ENCODE peak calls at places on chromosomes 16 and 17, in nine cellular contexts. One of them, this sample, is unnamed.

GRCh38 chr16:76964464-76965154 is 226.4 kb upstream of the MON1B start:
- DNase-seq in mesendoderm: no peak
- DNase-seq in K562: no peak
- DNase-seq in HCT116: no peak
- DNase-seq in endothelial cell of umbilical vein: no peak
- DNase-seq in PC-3: peak
- DNase-seq in astrocyte: no peak
- DNase-seq in A549: no peak
- DNase-seq in GM23248: no peak
- DNase-seq in this sample: no peak

GRCh38 chr16:21645261-21645721 is 7.1 kb downstream of the IGSF6 start:
- DNase-seq in HCT116: no peak
- DNase-seq in A549: no peak
- DNase-seq in PC-3: no peak
- DNase-seq in astrocyte: no peak
- DNase-seq in endothelial cell of umbilical vein: no peak
- DNase-seq in K562: no peak
- DNase-seq in GM23248: peak
- DNase-seq in mesendoderm: no peak
- DNase-seq in this sample: no peak

GRCh38 chr17:6450926-6451717 is 6.9 kb downstream of the PIMREG start:
- DNase-seq in endothelial cell of umbilical vein: no peak
- DNase-seq in GM23248: no peak
- DNase-seq in mesendoderm: no peak
- DNase-seq in A549: no peak
- DNase-seq in HCT116: no peak
- DNase-seq in astrocyte: no peak
- DNase-seq in PC-3: no peak
- DNase-seq in K562: peak
- DNase-seq in this sample: peak

GRCh38 chr16:31108035-31108793 is at the start of gene BCKDK:
- DNase-seq in mesendoderm: peak
- DNase-seq in K562: peak
- DNase-seq in endothelial cell of umbilical vein: peak
- DNase-seq in A549: peak
- DNase-seq in PC-3: peak
- DNase-seq in HCT116: peak
- DNase-seq in astrocyte: peak
- DNase-seq in GM23248: peak
- DNase-seq in this sample: peak

GRCh38 chr17:48333034-48333491 is 97.0 kb downstream of the SKAP1 start:
- DNase-seq in mesendoderm: no peak
- DNase-seq in A549: no peak
- DNase-seq in astrocyte: no peak
- DNase-seq in endothelial cell of umbilical vein: no peak
- DNase-seq in PC-3: peak
- DNase-seq in HCT116: no peak
- DNase-seq in K562: no peak
- DNase-seq in GM23248: peak
- DNase-seq in this sample: no peak

GRCh38 chr16:17313085-17313611 is 157.6 kb downstream of the XYLT1 start:
- DNase-seq in endothelial cell of umbilical vein: no peak
- DNase-seq in K562: no peak
- DNase-seq in astrocyte: peak
- DNase-seq in PC-3: no peak
- DNase-seq in HCT116: no peak
- DNase-seq in mesendoderm: no peak
- DNase-seq in GM23248: peak
- DNase-seq in A549: no peak
- DNase-seq in this sample: peak

GRCh38 chr16:75385507-75386152 is 47.7 kb downstream of the CFDP1 start:
- DNase-seq in K562: peak
- DNase-seq in GM23248: peak
- DNase-seq in astrocyte: peak
- DNase-seq in A549: peak
- DNase-seq in PC-3: peak
- DNase-seq in HCT116: peak
- DNase-seq in mesendoderm: peak
- DNase-seq in endothelial cell of umbilical vein: peak
- DNase-seq in this sample: peak

GRCh38 chr17:81245024-81245664 is 6.0 kb downstream of the NDUFAF8 start:
- DNase-seq in mesendoderm: no peak
- DNase-seq in A549: no peak
- DNase-seq in endothelial cell of umbilical vein: no peak
- DNase-seq in astrocyte: peak
- DNase-seq in PC-3: peak
- DNase-seq in K562: no peak
- DNase-seq in GM23248: peak
- DNase-seq in HCT116: no peak
- DNase-seq in this sample: no peak

GRCh38 chr17:38848557-38848891 is 5.0 kb downstream of the RPL23 start:
- DNase-seq in endothelial cell of umbilical vein: no peak
- DNase-seq in K562: no peak
- DNase-seq in GM23248: no peak
- DNase-seq in astrocyte: no peak
- DNase-seq in A549: no peak
- DNase-seq in PC-3: no peak
- DNase-seq in mesendoderm: no peak
- DNase-seq in HCT116: no peak
- DNase-seq in this sample: no peak

GRCh38 chr17:38848939-38849563 is 4.5 kb downstream of the RPL23 start:
- DNase-seq in K562: no peak
- DNase-seq in endothelial cell of umbilical vein: no peak
- DNase-seq in HCT116: no peak
- DNase-seq in PC-3: no peak
- DNase-seq in A549: no peak
- DNase-seq in mesendoderm: no peak
- DNase-seq in astrocyte: no peak
- DNase-seq in GM23248: no peak
- DNase-seq in this sample: no peak

GRCh38 chr17:38852771-38853291 is 690 bp downstream of the RPL23 start:
- DNase-seq in mesendoderm: peak
- DNase-seq in GM23248: peak
- DNase-seq in PC-3: no peak
- DNase-seq in A549: no peak
- DNase-seq in K562: no peak
- DNase-seq in astrocyte: no peak
- DNase-seq in endothelial cell of umbilical vein: no peak
- DNase-seq in HCT116: no peak
- DNase-seq in this sample: no peak

GRCh38 chr17:38851434-38851833 is 2.1 kb downstream of the RPL23 start:
- DNase-seq in astrocyte: no peak
- DNase-seq in K562: no peak
- DNase-seq in endothelial cell of umbilical vein: no peak
- DNase-seq in mesendoderm: no peak
- DNase-seq in PC-3: no peak
- DNase-seq in A549: no peak
- DNase-seq in GM23248: peak
- DNase-seq in HCT116: no peak
- DNase-seq in this sample: no peak

GRCh38 chr17:38850374-38850773 is 3.1 kb downstream of the RPL23 start:
- DNase-seq in astrocyte: no peak
- DNase-seq in endothelial cell of umbilical vein: no peak
- DNase-seq in HCT116: no peak
- DNase-seq in PC-3: no peak
- DNase-seq in A549: no peak
- DNase-seq in GM23248: no peak
- DNase-seq in mesendoderm: no peak
- DNase-seq in K562: no peak
- DNase-seq in this sample: no peak
- H3K4me2 ChIP-seq in astrocyte: peak
- H3K4me2 ChIP-seq in endothelial cell of umbilical vein: peak
- H3K4me2 ChIP-seq in HCT116: no peak
- H3K4me2 ChIP-seq in PC-3: peak
- H3K4me2 ChIP-seq in A549: peak
- H3K4me2 ChIP-seq in GM23248: no peak
- H3K4me2 ChIP-seq in mesendoderm: no peak
- H3K4me2 ChIP-seq in K562: peak
- H3K4me2 ChIP-seq in this sample: no peak

GRCh38 chr17:42125565-42125964 is 3.0 kb downstream of the HSPB9 start:
- DNase-seq in endothelial cell of umbilical vein: no peak
- DNase-seq in mesendoderm: no peak
- DNase-seq in PC-3: no peak
- DNase-seq in astrocyte: no peak
- DNase-seq in GM23248: no peak
- DNase-seq in A549: no peak
- DNase-seq in K562: no peak
- DNase-seq in HCT116: no peak
- DNase-seq in this sample: no peak

GRCh38 chr17:42120161-42121065 is 754 bp downstream of the KAT2A start:
- DNase-seq in K562: peak
- DNase-seq in astrocyte: no peak
- DNase-seq in A549: peak
- DNase-seq in endothelial cell of umbilical vein: no peak
- DNase-seq in mesendoderm: no peak
- DNase-seq in GM23248: peak
- DNase-seq in HCT116: no peak
- DNase-seq in PC-3: no peak
- DNase-seq in this sample: no peak

GRCh38 chr17:42124256-42124655 is 1.7 kb downstream of the HSPB9 start:
- DNase-seq in mesendoderm: no peak
- DNase-seq in PC-3: no peak
- DNase-seq in endothelial cell of umbilical vein: no peak
- DNase-seq in HCT116: no peak
- DNase-seq in astrocyte: no peak
- DNase-seq in GM23248: no peak
- DNase-seq in A549: no peak
- DNase-seq in K562: no peak
- DNase-seq in this sample: no peak

GRCh38 chr17:42121066-42121769 is at the start of gene KAT2A:
- DNase-seq in A549: peak
- DNase-seq in HCT116: peak
- DNase-seq in K562: peak
- DNase-seq in PC-3: no peak
- DNase-seq in GM23248: peak
- DNase-seq in mesendoderm: peak
- DNase-seq in endothelial cell of umbilical vein: peak
- DNase-seq in astrocyte: peak
- DNase-seq in this sample: peak

GRCh38 chr17:42122371-42123303 is at the start of gene HSPB9:
- DNase-seq in A549: no peak
- DNase-seq in K562: no peak
- DNase-seq in mesendoderm: peak
- DNase-seq in endothelial cell of umbilical vein: no peak
- DNase-seq in GM23248: no peak
- DNase-seq in astrocyte: no peak
- DNase-seq in PC-3: no peak
- DNase-seq in HCT116: no peak
- DNase-seq in this sample: no peak
- H3K4me2 ChIP-seq in A549: no peak
- H3K4me2 ChIP-seq in K562: peak
- H3K4me2 ChIP-seq in mesendoderm: peak
- H3K4me2 ChIP-seq in endothelial cell of umbilical vein: no peak
- H3K4me2 ChIP-seq in GM23248: no peak
- H3K4me2 ChIP-seq in astrocyte: peak
- H3K4me2 ChIP-seq in PC-3: no peak
- H3K4me2 ChIP-seq in HCT116: no peak
- H3K4me2 ChIP-seq in this sample: no peak

GRCh38 chr16:58476791-58477190 is 23.2 kb upstream of the NDRG4 start:
- DNase-seq in mesendoderm: no peak
- DNase-seq in A549: no peak
- DNase-seq in HCT116: no peak
- DNase-seq in astrocyte: no peak
- DNase-seq in K562: no peak
- DNase-seq in PC-3: no peak
- DNase-seq in endothelial cell of umbilical vein: no peak
- DNase-seq in GM23248: no peak
- DNase-seq in this sample: no peak

GRCh38 chr16:58485184-58485887 is 14.6 kb upstream of the NDRG4 start:
- DNase-seq in endothelial cell of umbilical vein: no peak
- DNase-seq in A549: no peak
- DNase-seq in HCT116: no peak
- DNase-seq in GM23248: no peak
- DNase-seq in astrocyte: no peak
- DNase-seq in mesendoderm: no peak
- DNase-seq in PC-3: no peak
- DNase-seq in K562: no peak
- DNase-seq in this sample: no peak

GRCh38 chr16:58478427-58478826 is 21.5 kb upstream of the NDRG4 start:
- DNase-seq in A549: no peak
- DNase-seq in PC-3: no peak
- DNase-seq in HCT116: no peak
- DNase-seq in mesendoderm: no peak
- DNase-seq in endothelial cell of umbilical vein: no peak
- DNase-seq in GM23248: no peak
- DNase-seq in astrocyte: no peak
- DNase-seq in K562: no peak
- DNase-seq in this sample: no peak

GRCh38 chr16:58481226-58481869 is 18.6 kb upstream of the NDRG4 start:
- DNase-seq in endothelial cell of umbilical vein: no peak
- DNase-seq in mesendoderm: no peak
- DNase-seq in K562: no peak
- DNase-seq in astrocyte: no peak
- DNase-seq in PC-3: no peak
- DNase-seq in A549: no peak
- DNase-seq in GM23248: no peak
- DNase-seq in HCT116: no peak
- DNase-seq in this sample: no peak

DNA sequence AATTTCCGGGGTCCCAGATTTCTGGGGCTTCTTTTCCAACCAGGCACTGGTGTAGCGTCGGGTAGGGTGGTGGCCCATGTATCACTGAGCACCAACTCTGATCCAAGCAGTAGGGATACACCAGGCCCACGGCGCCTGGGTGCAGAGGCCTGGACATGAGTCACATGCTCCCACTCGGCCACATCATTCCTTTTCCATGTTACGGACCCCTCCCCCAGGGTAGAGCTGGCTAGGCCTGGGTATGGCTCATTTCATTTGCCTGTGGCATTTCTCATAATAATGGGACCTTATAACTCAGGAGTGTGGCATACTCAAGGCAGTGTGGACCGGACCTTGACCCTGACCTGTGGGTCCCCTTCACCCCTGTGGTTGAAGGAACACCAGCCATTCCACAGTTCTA is 18.0 kb upstream of the NDRG4 start:
- DNase-seq in endothelial cell of umbilical vein: no peak
- DNase-seq in mesendoderm: no peak
- DNase-seq in K562: no peak
- DNase-seq in HCT116: no peak
- DNase-seq in astrocyte: peak
- DNase-seq in PC-3: no peak
- DNase-seq in A549: no peak
- DNase-seq in GM23248: peak
- DNase-seq in this sample: no peak
- H3K4me2 ChIP-seq in endothelial cell of umbilical vein: no peak
- H3K4me2 ChIP-seq in mesendoderm: no peak
- H3K4me2 ChIP-seq in K562: no peak
- H3K4me2 ChIP-seq in HCT116: no peak
- H3K4me2 ChIP-seq in astrocyte: no peak
- H3K4me2 ChIP-seq in PC-3: no peak
- H3K4me2 ChIP-seq in A549: no peak
- H3K4me2 ChIP-seq in GM23248: no peak
- H3K4me2 ChIP-seq in this sample: no peak

GRCh38 chr17:79921411-79922160 is 82.3 kb upstream of the CBX4 start:
- DNase-seq in endothelial cell of umbilical vein: no peak
- DNase-seq in PC-3: no peak
- DNase-seq in mesendoderm: no peak
- DNase-seq in GM23248: no peak
- DNase-seq in astrocyte: no peak
- DNase-seq in HCT116: no peak
- DNase-seq in A549: no peak
- DNase-seq in K562: no peak
- DNase-seq in this sample: no peak

GRCh38 chr17:79923974-79924638 is 84.9 kb upstream of the CBX4 start:
- DNase-seq in A549: no peak
- DNase-seq in astrocyte: no peak
- DNase-seq in GM23248: peak
- DNase-seq in HCT116: peak
- DNase-seq in endothelial cell of umbilical vein: peak
- DNase-seq in mesendoderm: peak
- DNase-seq in PC-3: peak
- DNase-seq in K562: peak
- DNase-seq in this sample: no peak

GRCh38 chr17:79920751-79921410 is 81.6 kb upstream of the CBX4 start:
- DNase-seq in HCT116: no peak
- DNase-seq in endothelial cell of umbilical vein: no peak
- DNase-seq in K562: no peak
- DNase-seq in mesendoderm: no peak
- DNase-seq in GM23248: no peak
- DNase-seq in astrocyte: no peak
- DNase-seq in PC-3: no peak
- DNase-seq in A549: no peak
- DNase-seq in this sample: no peak

GRCh38 chr17:79922798-79923197 is 83.6 kb upstream of the CBX4 start:
- DNase-seq in HCT116: no peak
- DNase-seq in endothelial cell of umbilical vein: no peak
- DNase-seq in K562: no peak
- DNase-seq in A549: no peak
- DNase-seq in astrocyte: no peak
- DNase-seq in PC-3: no peak
- DNase-seq in GM23248: no peak
- DNase-seq in mesendoderm: no peak
- DNase-seq in this sample: no peak

DNA sequence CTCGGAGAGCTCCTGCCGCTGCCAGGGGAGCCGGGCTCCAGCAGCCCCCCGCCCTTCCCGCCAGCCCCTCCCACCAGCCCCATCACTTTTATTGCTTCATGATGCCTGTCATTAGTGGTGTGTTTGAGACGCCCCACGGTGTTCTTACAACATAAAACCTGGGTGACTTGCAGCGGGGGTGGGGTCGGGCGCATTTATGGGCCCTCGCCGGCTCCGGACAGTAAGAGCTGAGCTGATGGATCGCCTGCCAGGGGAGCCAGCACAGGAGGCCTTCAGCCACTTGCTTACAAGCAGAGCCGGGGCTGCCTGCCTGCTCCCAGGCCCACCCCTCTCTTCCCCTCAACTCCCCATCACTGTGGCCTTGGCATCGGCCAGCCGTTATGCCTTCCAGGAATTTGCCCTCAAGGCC is 82.9 kb upstream of the CBX4 start:
- DNase-seq in PC-3: no peak
- DNase-seq in astrocyte: no peak
- DNase-seq in GM23248: peak
- DNase-seq in mesendoderm: no peak
- DNase-seq in K562: no peak
- DNase-seq in endothelial cell of umbilical vein: no peak
- DNase-seq in HCT116: no peak
- DNase-seq in A549: no peak
- DNase-seq in this sample: no peak
- H3K4me2 ChIP-seq in PC-3: no peak
- H3K4me2 ChIP-seq in astrocyte: no peak
- H3K4me2 ChIP-seq in GM23248: no peak
- H3K4me2 ChIP-seq in mesendoderm: no peak
- H3K4me2 ChIP-seq in K562: no peak
- H3K4me2 ChIP-seq in endothelial cell of umbilical vein: no peak
- H3K4me2 ChIP-seq in HCT116: no peak
- H3K4me2 ChIP-seq in A549: no peak
- H3K4me2 ChIP-seq in this sample: no peak

This sample was measured in fibroblast of lung.